ENCODE peak calls at places on chromosomes 1 and 21, in seven cellular contexts. One of them, this sample, is unnamed. For H3K4me1 and H3K9me3, the result is how much of the 10 kb centered on the place peaks cover.

GRCh38 chr1:68758666-68759209 is 261.9 kb upstream of the DEPDC1 start:
- DNase-seq in uterus: no peak
- DNase-seq in tibial nerve: no peak
- DNase-seq in Peyer's patch: no peak
- DNase-seq in breast epithelium: no peak
- DNase-seq in testis: no peak
- DNase-seq in stomach: no peak
- DNase-seq in this sample: no peak

GRCh38 chr21:44593598-44594405 is 1.5 kb upstream of the KRTAP10-6 start:
- DNase-seq in breast epithelium: no peak
- DNase-seq in stomach: no peak
- DNase-seq in testis: no peak
- DNase-seq in uterus: no peak
- DNase-seq in tibial nerve: no peak
- DNase-seq in Peyer's patch: no peak
- DNase-seq in this sample: no peak

GRCh38 chr1:235558783-235559182 is 54.5 kb upstream of the B3GALNT2 start:
- DNase-seq in testis: no peak
- DNase-seq in stomach: no peak
- DNase-seq in uterus: no peak
- DNase-seq in tibial nerve: no peak
- DNase-seq in Peyer's patch: no peak
- DNase-seq in breast epithelium: no peak
- DNase-seq in this sample: no peak

GRCh38 chr1:24764848-24765247 is 19.6 kb downstream of the CLIC4 start:
- DNase-seq in testis: no peak
- DNase-seq in Peyer's patch: no peak
- DNase-seq in uterus: no peak
- DNase-seq in tibial nerve: no peak
- DNase-seq in breast epithelium: no peak
- DNase-seq in stomach: no peak
- DNase-seq in this sample: no peak

GRCh38 chr1:110783292-110783918 is 89.5 kb upstream of the CD53 start:
- DNase-seq in tibial nerve: no peak
- DNase-seq in uterus: no peak
- DNase-seq in Peyer's patch: no peak
- DNase-seq in testis: peak
- DNase-seq in breast epithelium: no peak
- DNase-seq in stomach: peak
- DNase-seq in this sample: peak

GRCh38 chr1:234938924-234939323 is 189.7 kb downstream of the TOMM20 start:
- DNase-seq in Peyer's patch: no peak
- DNase-seq in testis: peak
- DNase-seq in stomach: no peak
- DNase-seq in uterus: no peak
- DNase-seq in breast epithelium: no peak
- DNase-seq in tibial nerve: no peak
- DNase-seq in this sample: no peak

GRCh38 chr1:111726311-111726710 is 12.9 kb downstream of the INKA2 start:
- DNase-seq in stomach: no peak
- DNase-seq in testis: no peak
- DNase-seq in uterus: no peak
- DNase-seq in breast epithelium: no peak
- DNase-seq in tibial nerve: no peak
- DNase-seq in Peyer's patch: no peak
- DNase-seq in this sample: no peak

GRCh38 chr21:33976082-33976979 is 60.7 kb upstream of the ATP5PO start:
- DNase-seq in tibial nerve: no peak
- DNase-seq in testis: no peak
- DNase-seq in stomach: no peak
- DNase-seq in breast epithelium: no peak
- DNase-seq in uterus: peak
- DNase-seq in Peyer's patch: no peak
- DNase-seq in this sample: no peak

GRCh38 chr1:34865981-34866761 is 6.6 kb upstream of the SMIM12 start:
- DNase-seq in uterus: peak
- DNase-seq in Peyer's patch: peak
- DNase-seq in stomach: peak
- DNase-seq in tibial nerve: peak
- DNase-seq in testis: peak
- DNase-seq in breast epithelium: peak
- DNase-seq in this sample: peak

GRCh38 chr1:4380564-4381168 is 273.7 kb upstream of the AJAP1 start:
- DNase-seq in stomach: no peak
- DNase-seq in tibial nerve: no peak
- DNase-seq in uterus: no peak
- DNase-seq in Peyer's patch: no peak
- DNase-seq in breast epithelium: no peak
- DNase-seq in testis: no peak
- DNase-seq in this sample: no peak

GRCh38 chr21:21183092-21183491 is 184.9 kb downstream of the NCAM2 start:
- DNase-seq in uterus: no peak
- DNase-seq in Peyer's patch: no peak
- DNase-seq in tibial nerve: no peak
- DNase-seq in stomach: no peak
- DNase-seq in testis: no peak
- DNase-seq in breast epithelium: no peak
- DNase-seq in this sample: no peak

GRCh38 chr21:39251326-39251725 is 62.1 kb downstream of the BRWD1 start:
- DNase-seq in uterus: no peak
- DNase-seq in testis: no peak
- DNase-seq in tibial nerve: no peak
- DNase-seq in stomach: no peak
- DNase-seq in Peyer's patch: no peak
- DNase-seq in breast epithelium: no peak
- DNase-seq in this sample: no peak

GRCh38 chr1:151825811-151826660 is 5.6 kb downstream of the RORC start:
- DNase-seq in tibial nerve: no peak
- DNase-seq in stomach: no peak
- DNase-seq in testis: peak
- DNase-seq in breast epithelium: no peak
- DNase-seq in uterus: no peak
- DNase-seq in Peyer's patch: no peak
- DNase-seq in this sample: peak

GRCh38 chr1:55053265-55053954 is 14.1 kb downstream of the PCSK9 start:
- DNase-seq in Peyer's patch: peak
- DNase-seq in stomach: no peak
- DNase-seq in uterus: no peak
- DNase-seq in tibial nerve: no peak
- DNase-seq in breast epithelium: no peak
- DNase-seq in testis: peak
- DNase-seq in this sample: no peak

GRCh38 chr1:33641099-33641830 is 168.8 kb downstream of the ZSCAN20 start:
- DNase-seq in tibial nerve: no peak
- DNase-seq in stomach: no peak
- DNase-seq in Peyer's patch: no peak
- DNase-seq in uterus: no peak
- DNase-seq in breast epithelium: no peak
- DNase-seq in testis: no peak
- DNase-seq in this sample: no peak

GRCh38 chr1:86155807-86156561 is 588 bp downstream of the COL24A1 start:
- DNase-seq in testis: peak
- DNase-seq in tibial nerve: no peak
- DNase-seq in stomach: no peak
- DNase-seq in breast epithelium: no peak
- DNase-seq in Peyer's patch: peak
- DNase-seq in uterus: peak
- DNase-seq in this sample: peak

GRCh38 chr1:3356827-3357457 is 97.5 kb upstream of the ARHGEF16 start:
- DNase-seq in Peyer's patch: no peak
- DNase-seq in testis: no peak
- DNase-seq in uterus: no peak
- DNase-seq in breast epithelium: no peak
- DNase-seq in stomach: no peak
- DNase-seq in tibial nerve: no peak
- DNase-seq in this sample: no peak

GRCh38 chr1:3541930-3542329 is 69.4 kb downstream of the MEGF6 start:
- DNase-seq in testis: peak
- DNase-seq in tibial nerve: no peak
- DNase-seq in stomach: no peak
- DNase-seq in uterus: no peak
- DNase-seq in Peyer's patch: no peak
- DNase-seq in breast epithelium: no peak
- DNase-seq in this sample: no peak

GRCh38 chr1:117143172-117143571 is 21.6 kb upstream of the TRIM45 start:
- DNase-seq in testis: no peak
- DNase-seq in breast epithelium: no peak
- DNase-seq in tibial nerve: no peak
- DNase-seq in uterus: no peak
- DNase-seq in Peyer's patch: no peak
- DNase-seq in stomach: no peak
- DNase-seq in this sample: no peak

GRCh38 chr1:54843449-54843848 is 42.3 kb upstream of the TTC22 start:
- DNase-seq in testis: no peak
- DNase-seq in breast epithelium: no peak
- DNase-seq in uterus: no peak
- DNase-seq in Peyer's patch: no peak
- DNase-seq in tibial nerve: no peak
- DNase-seq in stomach: no peak
- DNase-seq in this sample: no peak

GRCh38 chr1:92973203-92973907 is 12.1 kb upstream of the DIPK1A start:
- DNase-seq in tibial nerve: no peak
- DNase-seq in breast epithelium: no peak
- DNase-seq in uterus: no peak
- DNase-seq in testis: no peak
- DNase-seq in Peyer's patch: no peak
- DNase-seq in stomach: no peak
- DNase-seq in this sample: no peak

GRCh38 chr1:188314557-188315137 is 1485.9 kb downstream of the PLA2G4A start:
- DNase-seq in Peyer's patch: no peak
- DNase-seq in uterus: no peak
- DNase-seq in stomach: no peak
- DNase-seq in breast epithelium: no peak
- DNase-seq in tibial nerve: no peak
- DNase-seq in testis: no peak
- DNase-seq in this sample: no peak

GRCh38 chr1:222896630-222897526 is 82.0 kb downstream of the DISP1 start:
- DNase-seq in tibial nerve: no peak
- DNase-seq in stomach: no peak
- DNase-seq in Peyer's patch: no peak
- DNase-seq in breast epithelium: no peak
- DNase-seq in uterus: no peak
- DNase-seq in testis: no peak
- DNase-seq in this sample: no peak

GRCh38 chr21:30463713-30464112 is 16.5 kb downstream of the KRTAP19-1 start:
- DNase-seq in tibial nerve: no peak
- DNase-seq in breast epithelium: no peak
- DNase-seq in testis: peak
- DNase-seq in Peyer's patch: no peak
- DNase-seq in uterus: no peak
- DNase-seq in stomach: no peak
- DNase-seq in this sample: no peak

GRCh38 chr21:33157303-33157702 is 72.4 kb upstream of the IFNAR2 start:
- DNase-seq in uterus: no peak
- DNase-seq in testis: no peak
- DNase-seq in Peyer's patch: no peak
- DNase-seq in stomach: no peak
- DNase-seq in tibial nerve: no peak
- DNase-seq in breast epithelium: no peak
- DNase-seq in this sample: no peak

GRCh38 chr1:164588388-164589341 is 29.7 kb downstream of the PBX1 start:
- DNase-seq in Peyer's patch: no peak
- DNase-seq in stomach: no peak
- DNase-seq in tibial nerve: no peak
- DNase-seq in breast epithelium: no peak
- DNase-seq in uterus: peak
- DNase-seq in testis: peak
- DNase-seq in this sample: peak

GRCh38 chr1:46556822-46557221 is 5.4 kb upstream of the KNCN start:
- DNase-seq in tibial nerve: no peak
- DNase-seq in Peyer's patch: no peak
- DNase-seq in testis: no peak
- DNase-seq in breast epithelium: no peak
- DNase-seq in uterus: no peak
- DNase-seq in stomach: no peak
- DNase-seq in this sample: no peak

GRCh38 chr1:151443846-151444790 is 15.2 kb downstream of the POGZ start:
- DNase-seq in breast epithelium: no peak
- DNase-seq in stomach: peak
- DNase-seq in testis: peak
- DNase-seq in uterus: peak
- DNase-seq in tibial nerve: no peak
- DNase-seq in Peyer's patch: no peak
- DNase-seq in this sample: no peak

GRCh38 chr1:201596101-201596868 is 57.4 kb downstream of the NAV1 start:
- DNase-seq in stomach: no peak
- DNase-seq in breast epithelium: no peak
- DNase-seq in Peyer's patch: no peak
- DNase-seq in uterus: no peak
- DNase-seq in testis: no peak
- DNase-seq in tibial nerve: no peak
- DNase-seq in this sample: no peak
- H3K4me1 ChIP-seq in stomach: under half
- H3K4me1 ChIP-seq in breast epithelium: under half
- H3K4me1 ChIP-seq in Peyer's patch: under half
- H3K4me1 ChIP-seq in uterus: under half
- H3K4me1 ChIP-seq in testis: under half
- H3K4me1 ChIP-seq in tibial nerve: under half
- H3K4me1 ChIP-seq in this sample: under half

GRCh38 chr1:161726631-161727342 is 5.4 kb downstream of the FCRLB start:
- DNase-seq in tibial nerve: peak
- DNase-seq in breast epithelium: peak
- DNase-seq in uterus: peak
- DNase-seq in testis: peak
- DNase-seq in stomach: peak
- DNase-seq in Peyer's patch: peak
- DNase-seq in this sample: peak
- TF ChIP-seq POLR2A in tibial nerve: peak
- TF ChIP-seq POLR2A in breast epithelium: no peak
- TF ChIP-seq POLR2A in uterus: peak
- TF ChIP-seq POLR2A in testis: no peak
- TF ChIP-seq POLR2A in stomach: no peak
- TF ChIP-seq POLR2A in Peyer's patch: peak
- TF ChIP-seq POLR2A in this sample: peak

GRCh38 chr1:248047008-248047407 is 372 bp downstream of the OR2L3 start:
- DNase-seq in stomach: no peak
- DNase-seq in uterus: no peak
- DNase-seq in testis: no peak
- DNase-seq in Peyer's patch: no peak
- DNase-seq in breast epithelium: no peak
- DNase-seq in tibial nerve: no peak
- DNase-seq in this sample: no peak

GRCh38 chr1:248045209-248045608 is 1.4 kb upstream of the OR2L3 start:
- DNase-seq in stomach: no peak
- DNase-seq in tibial nerve: no peak
- DNase-seq in uterus: no peak
- DNase-seq in testis: no peak
- DNase-seq in breast epithelium: no peak
- DNase-seq in Peyer's patch: no peak
- DNase-seq in this sample: no peak

GRCh38 chr1:248046536-248046935 is at the start of gene OR2L3:
- DNase-seq in breast epithelium: no peak
- DNase-seq in uterus: no peak
- DNase-seq in Peyer's patch: no peak
- DNase-seq in testis: no peak
- DNase-seq in tibial nerve: no peak
- DNase-seq in stomach: no peak
- DNase-seq in this sample: no peak
- H3K9me3 ChIP-seq in breast epithelium: under half
- H3K9me3 ChIP-seq in uterus: under half
- H3K9me3 ChIP-seq in Peyer's patch: under half
- H3K9me3 ChIP-seq in testis: under half
- H3K9me3 ChIP-seq in tibial nerve: under half
- H3K9me3 ChIP-seq in stomach: under half
- H3K9me3 ChIP-seq in this sample: under half

GRCh38 chr1:6030547-6031261 is 15.0 kb upstream of the KCNAB2 start:
- DNase-seq in uterus: no peak
- DNase-seq in Peyer's patch: no peak
- DNase-seq in stomach: no peak
- DNase-seq in tibial nerve: no peak
- DNase-seq in testis: no peak
- DNase-seq in breast epithelium: no peak
- DNase-seq in this sample: no peak
- H3K4me1 ChIP-seq in uterus: under half
- H3K4me1 ChIP-seq in Peyer's patch: under half
- H3K4me1 ChIP-seq in stomach: under half
- H3K4me1 ChIP-seq in tibial nerve: under half
- H3K4me1 ChIP-seq in testis: under half
- H3K4me1 ChIP-seq in breast epithelium: under half
- H3K4me1 ChIP-seq in this sample: under half